ENCODE peak calls at places on chromosomes 16 and 17, in four cellular contexts. R is heart left ventricle, J is upper lobe of left lung, H is OCI-LY7. S is an unnamed sample.

GRCh38 chr17:10745231-10745630 is 15.4 kb upstream of the TMEM220 start:
- DNase-seq in H (no peak), J (no peak), R (no peak), S (no peak)

GRCh38 chr16:71354156-71354555 is 4.4 kb upstream of the CALB2 start:
- DNase-seq in J (no peak), H (no peak), R (no peak), S (no peak)

GRCh38 chr16:86507173-86508027 is 2.9 kb upstream of the FOXF1 start:
- DNase-seq in J (no peak), H (no peak), R (no peak), S (no peak)

GRCh38 chr16:70753228-70753627 is 47.7 kb downstream of the VAC14 start:
- DNase-seq in R (no peak), H (no peak), J (no peak), S (no peak)

GRCh38 chr17:77446959-77447634 is 306.3 kb downstream of the SEC14L1 start:
- DNase-seq in H (no peak), J (no peak), R (no peak), S (no peak)

GRCh38 chr16:31700530-31701388 is 172.8 kb upstream of the ZNF267 start:
- DNase-seq in R (peak; percentile 83), J (peak; percentile 94), H (peak; percentile 92), S (peak; percentile 87)

GRCh38 chr17:34869636-34870035 is 91.6 kb downstream of the CCT6B start:
- DNase-seq in R (no peak), H (no peak), J (no peak), S (no peak)

GRCh38 chr16:87914326-87914725 is 22.0 kb downstream of the CA5A start:
- DNase-seq in J (no peak), H (no peak), R (no peak), S (no peak)

GRCh38 chr16:56910654-56911539 is 21.0 kb upstream of the HERPUD1 start:
- DNase-seq in H (peak; percentile 63), R (peak; percentile 44), J (peak; percentile 57), S (no peak)

GRCh38 chr17:49612721-49613120 is 37.0 kb downstream of the NXPH3 start:
- DNase-seq in J (no peak), R (no peak), H (no peak), S (no peak)

GRCh38 chr17:79354173-79354820 is 256.6 kb downstream of the RBFOX3 start:
- DNase-seq in R (no peak), J (no peak), H (no peak), S (no peak)

GRCh38 chr16:3149630-3150345 is 15.0 kb downstream of the ZNF213 start:
- DNase-seq in J (peak; percentile 75), R (peak; percentile 75), H (peak; percentile 80), S (peak; percentile 76)

GRCh38 chr16:69171325-69172095 is 15.5 kb upstream of the SNTB2 start:
- DNase-seq in J (no peak), H (no peak), R (no peak), S (no peak)

GRCh38 chr16:4847774-4848587 is 700 bp downstream of the UBN1 start:
- DNase-seq in R (peak; percentile 72), J (peak; percentile 70), H (peak; percentile 62), S (peak; percentile 67)

GRCh38 chr16:68355447-68356248 is 44.8 kb downstream of the PRMT7 start:
- DNase-seq in R (no peak), H (no peak), J (no peak), S (no peak)

GRCh38 chr17:50269477-50270429 is 4.5 kb upstream of the TMEM92 start:
- DNase-seq in R (peak; percentile 70), H (peak; percentile 66), J (peak; percentile 76), S (no peak)

GRCh38 chr17:39867084-39867890 is 715 bp upstream of the ZPBP2 start:
- DNase-seq in H (no peak), R (no peak), J (no peak), S (no peak)

GRCh38 chr17:28728364-28729200 is at the start of gene NEK8:
- DNase-seq in R (peak; percentile 94), H (peak; percentile 95), J (peak; percentile 97), S (peak; percentile 99)

GRCh38 chr17:36856921-36857381 is 80.3 kb upstream of the LHX1 start:
- DNase-seq in R (no peak), J (no peak), H (no peak), S (no peak)

GRCh38 chr17:80899402-80900268 is 92.0 kb upstream of the CHMP6 start:
- DNase-seq in J (peak; percentile 86), R (no peak), H (peak; percentile 45), S (peak; percentile 25)

GRCh38 chr17:21194688-21195087 is 19.3 kb downstream of the TMEM11 start:
- DNase-seq in R (no peak), J (no peak), H (no peak), S (no peak)

GRCh38 chr16:87740909-87741424 is 24.8 kb downstream of the KLHDC4 start:
- DNase-seq in H (no peak), R (peak; percentile 45), J (no peak), S (no peak)

GRCh38 chr16:29675811-29676643 is 3.0 kb upstream of the QPRT start:
- DNase-seq in R (no peak), J (no peak), H (peak; percentile 72), S (no peak)

GRCh38 chr17:19286751-19287341 is 49.7 kb downstream of the EPN2 start:
- DNase-seq in H (no peak), R (no peak), J (no peak), S (no peak)

GRCh38 chr16:20415541-20415940 is 6.2 kb downstream of the ACSM5 start:
- DNase-seq in R (no peak), J (no peak), H (no peak), S (no peak)

GRCh38 chr17:12231027-12231682 is 210.5 kb downstream of the MAP2K4 start:
- DNase-seq in H (no peak), J (no peak), R (no peak), S (no peak)

DNA sequence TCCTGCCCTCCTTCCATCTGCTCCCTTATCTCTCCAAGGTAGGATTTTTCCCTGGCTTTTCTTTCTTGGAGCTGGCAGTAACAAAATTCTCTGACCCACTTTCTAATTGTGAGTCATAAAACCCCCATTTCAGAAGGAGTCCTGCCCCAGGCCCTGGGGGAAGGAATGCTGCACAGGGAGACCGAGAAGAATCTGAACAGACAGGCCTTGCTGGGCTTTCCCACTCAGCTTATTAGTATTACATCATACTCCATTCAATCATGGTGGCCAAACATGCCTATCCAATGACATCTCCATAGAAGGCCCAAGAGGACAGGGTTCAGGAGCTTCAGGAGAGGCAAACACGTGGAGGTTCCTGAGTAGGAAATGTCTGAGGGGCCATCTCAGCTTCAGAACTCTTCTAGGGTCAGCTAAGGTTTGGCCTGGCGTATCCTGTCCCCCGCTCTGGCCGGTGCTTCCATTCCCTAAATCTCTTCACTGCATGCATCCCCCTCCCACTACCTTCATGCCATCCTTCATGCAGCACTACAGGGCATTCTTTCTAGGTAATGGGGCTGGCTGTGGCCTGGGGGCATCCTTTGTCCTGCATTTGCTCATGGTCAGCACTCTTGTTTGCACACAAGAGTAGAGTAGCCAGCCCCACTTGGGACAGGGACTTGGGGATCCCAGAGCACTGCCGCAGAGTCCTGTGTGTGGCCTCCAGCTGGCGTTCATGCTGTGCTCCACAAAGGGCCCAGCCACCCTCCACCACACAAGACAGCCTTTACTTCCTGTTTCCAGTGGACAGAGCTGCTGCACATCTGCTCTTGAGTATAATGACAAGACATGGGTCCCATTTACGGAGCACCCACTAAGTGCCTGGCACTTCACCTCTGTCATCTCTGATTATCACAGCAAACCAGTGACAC is 8.2 kb downstream of the SLC6A2 start:
- DNase-seq in R (no peak), J (no peak), H (no peak), S (no peak)
- H3K27ac ChIP-seq in R (no peak overlapping the region), J (no peak overlapping the region), H (no peak overlapping the region), S (no peak overlapping the region)

GRCh38 chr16:81997738-81998137 is 13.5 kb downstream of the SDR42E1 start:
- DNase-seq in J (no peak), H (no peak), R (no peak), S (no peak)

GRCh38 chr16:81996664-81997529 is 14.4 kb downstream of the SDR42E1 start:
- DNase-seq in R (no peak), H (peak; percentile 18), J (no peak), S (no peak)

GRCh38 chr16:81994485-81994884 is 16.8 kb downstream of the SDR42E1 start:
- DNase-seq in J (no peak), H (peak; percentile 7), R (no peak), S (no peak)

DNA sequence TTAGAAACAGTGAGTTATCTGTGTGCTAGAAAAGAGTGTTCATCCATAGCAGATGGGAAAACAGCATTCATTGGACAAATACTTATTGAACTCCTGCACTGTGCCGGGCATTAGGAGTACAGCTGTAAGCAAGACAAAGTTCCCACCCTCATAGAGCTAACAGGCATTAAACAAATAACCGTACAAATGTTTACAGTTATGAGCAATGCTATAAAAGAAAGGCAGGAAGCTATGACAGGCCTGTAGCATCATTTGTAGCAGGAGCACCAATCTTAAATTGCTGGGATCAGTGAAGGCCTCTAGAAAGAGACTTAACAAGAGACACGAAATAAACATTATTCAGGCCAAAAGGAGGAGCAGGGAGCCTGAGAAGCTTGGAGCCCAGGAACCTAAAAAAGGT is 15.6 kb downstream of the SDR42E1 start:
- DNase-seq in R (no peak), J (no peak), H (no peak), S (no peak)
- H3K27ac ChIP-seq in R (no peak overlapping the region), J (no peak overlapping the region), H (no peak overlapping the region), S (no peak overlapping the region)

DNA sequence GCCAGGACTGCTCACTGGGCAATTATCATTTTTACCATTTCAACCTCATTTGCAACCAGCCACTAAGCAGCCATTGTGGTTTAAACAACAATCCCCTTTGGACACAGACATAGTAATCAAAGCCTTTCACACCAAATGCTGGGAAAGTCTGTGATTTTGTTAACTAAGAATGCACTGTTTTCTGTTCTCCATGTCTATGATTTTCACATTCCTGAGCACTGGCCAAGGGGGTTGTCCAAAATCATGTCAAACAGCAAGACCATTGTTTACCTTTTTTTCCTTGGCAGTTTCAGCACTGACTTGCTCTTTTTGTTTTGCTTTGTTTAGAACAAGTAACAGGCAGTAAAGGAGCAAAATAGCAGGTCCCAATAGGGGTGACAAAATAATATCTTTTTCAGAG is 106.3 kb upstream of the SIAH1 start:
- DNase-seq in J (no peak), H (no peak), R (no peak), S (no peak)
- H3K27ac ChIP-seq in J (no peak overlapping the region), H (no peak overlapping the region), R (no peak overlapping the region), S (no peak overlapping the region)

DNA sequence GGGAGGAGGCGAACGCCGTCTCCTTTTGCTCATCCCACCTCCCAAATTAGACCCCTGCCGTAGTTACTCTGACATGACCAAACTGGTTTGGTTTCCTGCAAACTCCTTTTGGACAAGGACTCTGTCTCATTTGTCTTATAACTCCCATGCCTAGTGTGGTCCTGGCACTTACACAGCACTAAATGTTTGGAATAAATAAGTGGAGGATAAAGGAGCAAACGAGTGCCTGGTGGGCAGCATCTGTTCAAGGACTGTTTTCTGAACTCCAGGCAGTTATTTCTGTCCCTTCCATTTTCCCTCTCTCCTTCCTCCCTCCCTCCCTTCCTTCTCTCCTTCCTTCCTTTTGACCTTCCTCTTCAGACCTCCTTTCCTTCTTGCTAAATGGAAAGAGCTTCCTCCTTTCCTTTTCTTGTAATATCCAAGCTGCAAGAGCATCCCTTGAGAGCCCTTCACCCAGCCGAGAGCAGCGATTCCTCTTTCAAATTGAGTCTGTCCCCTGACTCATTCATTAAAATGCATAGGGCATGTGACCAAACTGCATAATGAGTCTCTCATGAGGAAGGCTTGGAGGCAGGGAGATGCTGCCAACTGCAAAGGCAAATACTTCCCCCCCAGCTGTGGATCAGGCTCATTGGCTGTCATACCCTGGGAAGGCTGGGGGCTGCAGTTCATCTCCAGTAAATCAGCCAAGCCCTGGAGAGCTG is 36.9 kb downstream of the CHD9 start:
- DNase-seq in H (peak; percentile 30), R (peak; percentile 83), J (peak; percentile 69), S (no peak)
- H3K27ac ChIP-seq in H (peak overlapping the region; percentile 52), R (peak overlapping the region; percentile 85), J (peak overlapping the region; percentile 82), S (peak overlapping the region; percentile 21)

S was measured in pancreas.